ENCODE peak calls at places on chromosomes 4 and X, in five cellular contexts. G is A549, U is IMR-90, C is transverse colon, H is ovary. W is an unnamed sample.

GRCh38 chrX:48794993-48795501 is 6.8 kb upstream of the HDAC6 start:
- DNase-seq in G (peak; percentile 38), U (peak; percentile 47), C (no peak), H (no peak), W (no peak)

GRCh38 chrX:111270339-111270738 is at the start of gene CAPN6:
- DNase-seq in G (peak; percentile 1), U (peak; percentile 5), C (peak; percentile 11), H (peak; percentile 35), W (no peak)

GRCh38 chr4:163673848-163674702 is 179.6 kb downstream of the TMA16 start:
- DNase-seq in G (no peak), U (no peak), C (no peak), H (no peak), W (no peak)

GRCh38 chrX:156001667-156002021 is 4.1 kb downstream of the IL9R start:
- DNase-seq in G (no peak), U (no peak), C (no peak), H (no peak), W (no peak)

GRCh38 chr4:153620352-153620751 is 63.7 kb upstream of the TLR2 start:
- DNase-seq in G (no peak), U (peak; percentile 57), C (no peak), H (no peak), W (no peak)

GRCh38 chrX:117957128-117957527 is 159.5 kb downstream of the KLHL13 start:
- DNase-seq in G (no peak), U (peak; percentile 25), C (no peak), H (no peak), W (no peak)

GRCh38 chr4:648579-649292 is 23.4 kb downstream of the PDE6B start:
- DNase-seq in G (no peak), U (no peak), C (no peak), H (no peak), W (peak; percentile 46)

GRCh38 chr4:7941111-7942018 is 1.7 kb upstream of the AFAP1 start:
- DNase-seq in G (no peak), U (no peak), C (no peak), H (no peak), W (no peak)

GRCh38 chr4:79653871-79654270 is 245.8 kb upstream of the GK2 start:
- DNase-seq in G (no peak), U (no peak), C (no peak), H (no peak), W (no peak)

GRCh38 chr4:14254806-14255445 is 627.4 kb upstream of the BOD1L1 start:
- DNase-seq in G (no peak), U (no peak), C (no peak), H (no peak), W (no peak)

GRCh38 chr4:28462766-28463165 is 1602.1 kb downstream of the STIM2 start:
- DNase-seq in G (no peak), U (peak; percentile 4), C (no peak), H (no peak), W (no peak)

GRCh38 chr4:170014359-170015008 is 11.7 kb downstream of the MFAP3L start:
- DNase-seq in G (no peak), U (no peak), C (no peak), H (peak; percentile 20), W (no peak)

GRCh38 chrX:115940888-115941332 is 229.6 kb upstream of the AGTR2 start:
- DNase-seq in G (peak; percentile 4), U (peak; percentile 45), C (peak; percentile 85), H (peak; percentile 85), W (no peak)

GRCh38 chr4:6360385-6360784 is 90.7 kb downstream of the WFS1 start:
- DNase-seq in G (no peak), U (no peak), C (no peak), H (no peak), W (peak; percentile 38)

GRCh38 chr4:25299476-25300203 is 12.9 kb upstream of the ZCCHC4 start:
- DNase-seq in G (no peak), U (no peak), C (peak; percentile 51), H (no peak), W (no peak)

GRCh38 chr4:76989391-76990061 is 40.0 kb downstream of the SEPTIN11 start:
- DNase-seq in G (no peak), U (no peak), C (peak; percentile 54), H (no peak), W (no peak)

GRCh38 chr4:8705161-8706145 is 112.9 kb downstream of the CPZ start:
- DNase-seq in G (no peak), U (no peak), C (no peak), H (peak; percentile 3), W (no peak)

GRCh38 chr4:168336837-168337549 is 18.4 kb upstream of the DDX60 start:
- DNase-seq in G (no peak), U (no peak), C (no peak), H (no peak), W (no peak)

GRCh38 chr4:25970241-25970675 is 56.2 kb downstream of the SMIM20 start:
- DNase-seq in G (no peak), U (no peak), C (peak; percentile 36), H (no peak), W (no peak)

GRCh38 chr4:141132689-141133145 is 552 bp downstream of the RNF150 start:
- DNase-seq in G (no peak), U (peak; percentile 29), C (peak; percentile 7), H (peak; percentile 63), W (peak; percentile 46)

GRCh38 chr4:15066140-15066539 is 63.9 kb downstream of the CPEB2 start:
- DNase-seq in G (no peak), U (no peak), C (no peak), H (no peak), W (no peak)

GRCh38 chrX:80184854-80185253 is 170.3 kb downstream of the TBX22 start:
- DNase-seq in G (no peak), U (no peak), C (no peak), H (no peak), W (no peak)

GRCh38 chr4:57182132-57182874 is 72.1 kb upstream of the IGFBP7 start:
- DNase-seq in G (no peak), U (no peak), C (no peak), H (no peak), W (no peak)

GRCh38 chrX:2692221-2693122 is 1.4 kb downstream of the CD99 start:
- DNase-seq in G (peak; percentile 31), U (peak; percentile 58), C (peak; percentile 27), H (peak; percentile 32), W (no peak)

GRCh38 chr4:59307609-59308008 is 1892.5 kb upstream of the ADGRL3 start:
- DNase-seq in G (no peak), U (no peak), C (no peak), H (no peak), W (no peak)

GRCh38 chrX:8832582-8833378 is 31.6 kb upstream of the FAM9A start:
- DNase-seq in G (no peak), U (no peak), C (no peak), H (no peak), W (peak; percentile 45)

GRCh38 chr4:93788712-93789111 is 39.8 kb upstream of the ATOH1 start:
- DNase-seq in G (peak; percentile 43), U (peak; percentile 10), C (no peak), H (no peak), W (no peak)

GRCh38 chrX:8284131-8284530 is 113.1 kb upstream of the VCX2 start:
- DNase-seq in G (no peak), U (no peak), C (no peak), H (no peak), W (no peak)

GRCh38 chr4:176272799-176273198 is 3.8 kb upstream of the ASB5 start:
- DNase-seq in G (peak; percentile 12), U (no peak), C (no peak), H (no peak), W (no peak)

GRCh38 chr4:176276710-176277109 is 7.7 kb upstream of the ASB5 start:
- DNase-seq in G (no peak), U (no peak), C (no peak), H (no peak), W (no peak)

GRCh38 chr4:176273741-176274140 is 4.7 kb upstream of the ASB5 start:
- DNase-seq in G (no peak), U (no peak), C (no peak), H (no peak), W (no peak)

GRCh38 chr4:176274441-176274840 is 5.4 kb upstream of the ASB5 start:
- DNase-seq in G (peak; percentile 8), U (no peak), C (no peak), H (no peak), W (no peak)

DNA sequence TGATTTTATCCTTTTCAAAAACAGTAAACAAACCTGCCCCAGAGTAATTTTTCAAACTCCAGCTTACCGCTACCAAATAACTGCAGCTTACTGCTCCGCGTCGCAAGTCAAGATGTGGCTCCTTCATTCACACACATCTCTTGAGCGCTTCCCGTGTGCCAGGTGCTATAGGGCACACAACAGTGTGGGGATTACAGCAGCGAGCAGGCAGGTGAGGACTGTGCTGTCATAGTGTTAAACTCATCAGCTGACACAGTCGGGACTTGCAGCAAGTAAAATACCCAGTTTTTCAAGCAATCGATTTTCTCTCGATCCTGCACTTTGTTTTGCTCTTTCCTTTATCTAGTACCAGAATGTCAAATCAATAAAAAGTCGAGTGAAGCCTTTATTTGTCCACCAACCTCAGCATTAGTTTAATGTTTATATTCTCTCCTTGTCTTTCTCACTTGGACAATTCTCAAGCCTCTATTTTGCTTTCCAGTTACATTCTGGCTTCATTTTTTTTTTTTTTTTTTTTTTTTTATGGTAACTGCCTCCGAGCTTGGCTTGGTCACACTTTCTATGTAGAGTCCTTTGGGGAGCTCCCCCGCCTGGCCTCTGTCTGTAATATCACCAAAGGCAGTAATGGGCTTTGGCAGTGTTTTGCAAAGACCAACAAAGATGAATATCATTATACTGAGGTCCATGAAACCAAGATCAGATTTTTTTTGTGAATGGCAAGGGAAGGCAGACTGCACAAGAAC is 8.3 kb upstream of the ASB5 start:
- DNase-seq in G (peak; percentile 56), U (peak; percentile 71), C (peak; percentile 52), H (peak; percentile 23), W (peak; percentile 65)
- H3K4me3 ChIP-seq in G (no peak overlapping the region), U (no peak overlapping the region), C (no peak overlapping the region), H (no peak overlapping the region), W (peak overlapping the region; percentile 25)

GRCh38 chrX:119990409-119990994 is 47.0 kb upstream of the NKAP start:
- DNase-seq in G (no peak), U (no peak), C (no peak), H (no peak), W (no peak)
- TF ChIP-seq POLR2A in G (no peak), U (no peak), C (no peak), H (no peak), W (no peak)

GRCh38 chr4:3291411-3291968 is 1.3 kb upstream of the RGS12 start:
- DNase-seq in G (no peak), U (no peak), C (peak; percentile 67), H (no peak), W (peak; percentile 74)
- H3K4me1 ChIP-seq in G (peaks cover 13% of the 10 kb centered on the region), U (peaks cover 19% of the 10 kb centered on the region), C (no peaks in the 10 kb centered on the region), H (peaks cover 7% of the 10 kb centered on the region), W (no peaks in the 10 kb centered on the region)

GRCh38 chr4:146135941-146136340 is 39.6 kb upstream of the LSM6 start:
- DNase-seq in G (no peak), U (no peak), C (no peak), H (no peak), W (no peak)

GRCh38 chr4:146134761-146135160 is 40.8 kb upstream of the LSM6 start:
- DNase-seq in G (no peak), U (no peak), C (peak; percentile 78), H (no peak), W (peak; percentile 73)

GRCh38 chr4:146132445-146132844 is 43.1 kb upstream of the LSM6 start:
- DNase-seq in G (no peak), U (no peak), C (no peak), H (no peak), W (no peak)
- H3K4me3 ChIP-seq in G (no peak overlapping the region), U (no peak overlapping the region), C (no peak overlapping the region), H (no peak overlapping the region), W (no peak overlapping the region)